ENCODE peak calls at places on chromosomes 16 and 17, in four cellular contexts. One of them, this sample, is unnamed.

GRCh38 chr16:12298285-12298684 is 321.8 kb downstream of the SNX29 start:
- DNase-seq in mesendoderm: no peak
- DNase-seq in H9: no peak
- DNase-seq in neuronal stem cell: no peak
- DNase-seq in this sample: no peak

GRCh38 chr16:81128726-81129524 is 32.7 kb upstream of the GCSH start:
- DNase-seq in mesendoderm: no peak
- DNase-seq in H9: no peak
- DNase-seq in neuronal stem cell: no peak
- DNase-seq in this sample: no peak

GRCh38 chr16:23286131-23286532 is 16.0 kb upstream of the SCNN1B start:
- DNase-seq in mesendoderm: no peak
- DNase-seq in H9: no peak
- DNase-seq in neuronal stem cell: no peak
- DNase-seq in this sample: peak

GRCh38 chr16:14501331-14502255 is 128.5 kb downstream of the PARN start:
- DNase-seq in mesendoderm: peak
- DNase-seq in H9: peak
- DNase-seq in neuronal stem cell: no peak
- DNase-seq in this sample: peak

GRCh38 chr16:57764341-57765159 is 29.0 kb downstream of the KATNB1 start:
- DNase-seq in mesendoderm: peak
- DNase-seq in H9: peak
- DNase-seq in neuronal stem cell: no peak
- DNase-seq in this sample: peak

GRCh38 chr17:39507511-39507910 is 46.2 kb downstream of the CDK12 start:
- DNase-seq in mesendoderm: no peak
- DNase-seq in H9: no peak
- DNase-seq in neuronal stem cell: no peak
- DNase-seq in this sample: no peak

GRCh38 chr17:32185875-32186274 is 43.6 kb downstream of the RHOT1 start:
- DNase-seq in mesendoderm: no peak
- DNase-seq in H9: no peak
- DNase-seq in neuronal stem cell: no peak
- DNase-seq in this sample: peak

GRCh38 chr16:14369734-14370598 is 260.1 kb downstream of the PARN start:
- DNase-seq in mesendoderm: no peak
- DNase-seq in H9: no peak
- DNase-seq in neuronal stem cell: no peak
- DNase-seq in this sample: no peak

GRCh38 chr17:30534938-30535921 is 58.0 kb downstream of the GOSR1 start:
- DNase-seq in mesendoderm: no peak
- DNase-seq in H9: no peak
- DNase-seq in neuronal stem cell: no peak
- DNase-seq in this sample: no peak

GRCh38 chr16:89325861-89326471 is 108.5 kb downstream of the ZNF778 start:
- DNase-seq in mesendoderm: no peak
- DNase-seq in H9: no peak
- DNase-seq in neuronal stem cell: no peak
- DNase-seq in this sample: peak

GRCh38 chr16:67395458-67396158 is 2.3 kb upstream of the TPPP3 start:
- DNase-seq in mesendoderm: no peak
- DNase-seq in H9: no peak
- DNase-seq in neuronal stem cell: no peak
- DNase-seq in this sample: peak

GRCh38 chr17:31404028-31404949 is 12.8 kb downstream of the RAB11FIP4 start:
- DNase-seq in mesendoderm: no peak
- DNase-seq in H9: peak
- DNase-seq in neuronal stem cell: no peak
- DNase-seq in this sample: no peak

GRCh38 chr17:68089881-68090280 is 54.3 kb downstream of the KPNA2 start:
- DNase-seq in mesendoderm: peak
- DNase-seq in H9: no peak
- DNase-seq in neuronal stem cell: no peak
- DNase-seq in this sample: peak

GRCh38 chr17:336110-337021 is 16.2 kb downstream of the RPH3AL start:
- DNase-seq in mesendoderm: peak
- DNase-seq in H9: peak
- DNase-seq in neuronal stem cell: no peak
- DNase-seq in this sample: no peak

GRCh38 chr17:16339402-16339801 is 13.9 kb downstream of the CENPV start:
- DNase-seq in mesendoderm: no peak
- DNase-seq in H9: no peak
- DNase-seq in neuronal stem cell: no peak
- DNase-seq in this sample: no peak

GRCh38 chr16:89123001-89123830 is 29.6 kb downstream of the ACSF3 start:
- DNase-seq in mesendoderm: no peak
- DNase-seq in H9: no peak
- DNase-seq in neuronal stem cell: no peak
- DNase-seq in this sample: no peak

GRCh38 chr17:74104921-74105320 is 98.6 kb upstream of the RPL38 start:
- DNase-seq in mesendoderm: no peak
- DNase-seq in H9: no peak
- DNase-seq in neuronal stem cell: no peak
- DNase-seq in this sample: no peak

GRCh38 chr16:15493416-15494181 is 59.2 kb downstream of the BMERB1 start:
- DNase-seq in mesendoderm: no peak
- DNase-seq in H9: no peak
- DNase-seq in neuronal stem cell: no peak
- DNase-seq in this sample: peak

GRCh38 chr16:521381-522210 is 5.9 kb upstream of the CAPN15 start:
- DNase-seq in mesendoderm: peak
- DNase-seq in H9: peak
- DNase-seq in neuronal stem cell: no peak
- DNase-seq in this sample: no peak
- H2BK120ac ChIP-seq in mesendoderm: no peak
- H2BK120ac ChIP-seq in H9: no peak
- H2BK120ac ChIP-seq in neuronal stem cell: no peak
- H2BK120ac ChIP-seq in this sample: no peak

DNA sequence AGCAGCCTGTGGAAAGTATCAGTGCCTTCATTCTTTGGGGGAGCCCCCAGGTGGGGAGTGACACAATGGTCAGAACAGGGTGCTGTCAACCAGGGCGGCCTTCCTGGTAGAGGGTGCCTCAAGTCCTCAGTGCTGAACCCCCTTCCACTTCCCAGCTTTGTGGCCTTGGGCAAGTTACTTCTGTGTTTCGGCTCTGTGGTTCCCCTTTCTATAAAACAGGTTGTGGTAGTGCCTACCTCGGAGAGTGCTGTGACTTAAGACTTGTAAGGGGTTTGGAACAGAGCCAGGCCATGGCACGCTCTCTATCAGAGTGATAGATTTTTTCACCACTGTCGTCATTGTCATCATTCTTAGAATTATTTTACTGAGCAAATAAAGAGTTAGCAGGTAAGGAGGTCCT is 141.1 kb downstream of the CCDC182 start:
- DNase-seq in mesendoderm: no peak
- DNase-seq in H9: no peak
- DNase-seq in neuronal stem cell: no peak
- DNase-seq in this sample: no peak
- H3K27ac ChIP-seq in mesendoderm: no peak
- H3K27ac ChIP-seq in H9: no peak
- H3K27ac ChIP-seq in neuronal stem cell: no peak
- H3K27ac ChIP-seq in this sample: no peak

GRCh38 chr17:61254894-61255293 is 144.7 kb upstream of the TBX2 start:
- DNase-seq in mesendoderm: no peak
- DNase-seq in H9: no peak
- DNase-seq in neuronal stem cell: no peak
- DNase-seq in this sample: no peak
- H2BK120ac ChIP-seq in mesendoderm: no peak
- H2BK120ac ChIP-seq in H9: no peak
- H2BK120ac ChIP-seq in neuronal stem cell: no peak
- H2BK120ac ChIP-seq in this sample: peak

DNA sequence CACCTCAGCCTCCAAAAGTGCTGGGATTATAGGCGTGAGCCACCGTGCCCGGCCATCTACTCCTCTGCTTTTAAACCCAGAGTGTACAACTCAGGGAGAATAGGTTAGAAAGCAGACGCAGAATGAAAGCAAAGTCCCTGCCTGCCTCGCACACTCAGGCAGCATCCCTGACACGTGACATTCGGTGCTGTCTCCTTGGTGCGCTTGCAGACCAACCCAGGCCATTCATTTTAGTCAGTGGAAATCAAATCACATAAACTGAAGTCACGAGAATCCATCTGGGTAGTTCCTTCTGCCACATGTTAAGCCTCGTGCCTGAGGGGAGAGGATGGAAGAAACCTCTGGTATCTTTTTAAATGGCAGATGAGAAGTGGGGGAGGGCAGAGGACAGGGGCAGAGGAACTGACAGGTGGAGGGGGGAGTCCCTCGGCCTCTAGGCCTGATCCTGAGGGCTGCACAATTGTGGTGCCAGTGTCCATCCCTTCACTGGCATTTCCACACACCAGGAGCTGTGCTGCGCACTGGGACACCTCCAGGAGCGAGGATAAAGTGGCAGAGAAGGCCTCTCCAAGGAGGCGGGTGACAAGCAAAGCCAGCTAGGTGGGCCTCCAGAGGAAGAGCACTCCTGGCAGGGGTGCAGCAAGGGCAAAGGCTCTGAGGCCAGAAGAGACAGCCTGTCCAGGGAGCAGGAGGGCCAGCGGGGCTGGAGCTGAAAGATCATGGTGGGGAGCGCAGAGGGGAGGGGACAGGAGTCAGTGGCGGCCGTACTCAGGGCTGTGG is 196.3 kb downstream of the KATNIP start:
- DNase-seq in mesendoderm: no peak
- DNase-seq in H9: no peak
- DNase-seq in neuronal stem cell: no peak
- DNase-seq in this sample: no peak
- H3K27ac ChIP-seq in mesendoderm: no peak
- H3K27ac ChIP-seq in H9: no peak
- H3K27ac ChIP-seq in neuronal stem cell: no peak
- H3K27ac ChIP-seq in this sample: no peak

GRCh38 chr16:77971306-77972131 is 50.8 kb upstream of the CLEC3A start:
- DNase-seq in mesendoderm: peak
- DNase-seq in H9: peak
- DNase-seq in neuronal stem cell: peak
- DNase-seq in this sample: peak
- H2BK120ac ChIP-seq in mesendoderm: no peak
- H2BK120ac ChIP-seq in H9: no peak
- H2BK120ac ChIP-seq in neuronal stem cell: no peak
- H2BK120ac ChIP-seq in this sample: peak

GRCh38 chr16:50038756-50039529 is 13.9 kb downstream of the CNEP1R1 start:
- DNase-seq in mesendoderm: peak
- DNase-seq in H9: no peak
- DNase-seq in neuronal stem cell: no peak
- DNase-seq in this sample: no peak

GRCh38 chr16:50036426-50036825 is 11.4 kb downstream of the CNEP1R1 start:
- DNase-seq in mesendoderm: no peak
- DNase-seq in H9: no peak
- DNase-seq in neuronal stem cell: no peak
- DNase-seq in this sample: no peak

GRCh38 chr16:50040028-50040427 is 15.0 kb downstream of the CNEP1R1 start:
- DNase-seq in mesendoderm: peak
- DNase-seq in H9: no peak
- DNase-seq in neuronal stem cell: no peak
- DNase-seq in this sample: no peak

GRCh38 chr16:50035468-50035992 is 10.5 kb downstream of the CNEP1R1 start:
- DNase-seq in mesendoderm: no peak
- DNase-seq in H9: no peak
- DNase-seq in neuronal stem cell: no peak
- DNase-seq in this sample: no peak

DNA sequence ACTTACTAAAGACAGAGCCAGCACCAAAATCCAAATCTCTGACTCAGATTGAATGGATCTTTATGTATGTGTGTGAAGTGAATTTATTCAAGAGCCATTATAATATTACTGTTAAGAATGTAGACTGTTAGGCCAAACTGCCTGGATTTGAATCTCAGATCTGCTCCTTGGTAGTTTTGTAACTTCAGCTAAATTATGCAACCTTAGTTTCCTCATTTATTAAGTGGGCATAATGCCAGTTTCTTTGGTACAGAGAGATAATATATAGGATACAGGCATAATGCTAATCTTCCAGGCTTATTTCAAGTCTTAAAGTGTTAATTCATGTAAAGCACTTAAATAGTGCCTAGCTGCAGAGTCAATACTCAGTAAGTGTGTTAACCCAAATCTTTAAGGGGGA is 12.8 kb downstream of the CNEP1R1 start:
- DNase-seq in mesendoderm: no peak
- DNase-seq in H9: no peak
- DNase-seq in neuronal stem cell: no peak
- DNase-seq in this sample: peak
- H3K27ac ChIP-seq in mesendoderm: no peak
- H3K27ac ChIP-seq in H9: no peak
- H3K27ac ChIP-seq in neuronal stem cell: no peak
- H3K27ac ChIP-seq in this sample: no peak

GRCh38 chr16:87729266-87729954 is 36.4 kb downstream of the KLHDC4 start:
- DNase-seq in mesendoderm: no peak
- DNase-seq in H9: no peak
- DNase-seq in neuronal stem cell: no peak
- DNase-seq in this sample: no peak
- H2BK120ac ChIP-seq in mesendoderm: no peak
- H2BK120ac ChIP-seq in H9: no peak
- H2BK120ac ChIP-seq in neuronal stem cell: no peak
- H2BK120ac ChIP-seq in this sample: no peak

GRCh38 chr16:6918661-6919060 is 414.0 kb upstream of the RBFOX1 start:
- DNase-seq in mesendoderm: no peak
- DNase-seq in H9: no peak
- DNase-seq in neuronal stem cell: no peak
- DNase-seq in this sample: no peak
- H3K27ac ChIP-seq in mesendoderm: no peak
- H3K27ac ChIP-seq in H9: no peak
- H3K27ac ChIP-seq in neuronal stem cell: no peak
- H3K27ac ChIP-seq in this sample: no peak

GRCh38 chr16:80100846-80101451 is 439.8 kb upstream of the DYNLRB2 start:
- DNase-seq in mesendoderm: no peak
- DNase-seq in H9: no peak
- DNase-seq in neuronal stem cell: no peak
- DNase-seq in this sample: no peak
- H2BK120ac ChIP-seq in mesendoderm: no peak
- H2BK120ac ChIP-seq in H9: no peak
- H2BK120ac ChIP-seq in neuronal stem cell: no peak
- H2BK120ac ChIP-seq in this sample: no peak